ENCODE peak calls at places on chromosome 3, in eight cellular contexts. A, W, X, P, T, S, J and I are unnamed samples. For H3K4me1, the result is how much of the 10 kb centered on the place peaks cover.

GRCh38 chr3:192899540-192899982 is 18.1 kb downstream of the MB21D2 start:
- DNase-seq in P (no peak), A (no peak), W (no peak), J (no peak), T (no peak), S (no peak), X (no peak), I (no peak)

GRCh38 chr3:81425198-81425868 is 336.1 kb downstream of the GBE1 start:
- DNase-seq in P (no peak), T (no peak), A (no peak), W (no peak), S (no peak), X (no peak), J (no peak), I (no peak)

GRCh38 chr3:141789281-141789680 is 26.1 kb downstream of the GRK7 start:
- DNase-seq in J (no peak), W (no peak), S (no peak), X (no peak), P (no peak), T (no peak), A (no peak), I (no peak)

GRCh38 chr3:148309390-148310035 is 388.2 kb upstream of the AGTR1 start:
- DNase-seq in P (no peak), S (no peak), T (no peak), X (peak), J (no peak), W (no peak), A (no peak), I (no peak)

GRCh38 chr3:62142696-62143095 is 230.7 kb downstream of the FEZF2 start:
- DNase-seq in S (no peak), J (no peak), X (peak), W (no peak), T (no peak), A (no peak), P (no peak), I (no peak)

GRCh38 chr3:71395927-71396695 is 187.4 kb downstream of the FOXP1 start:
- DNase-seq in J (no peak), P (no peak), A (no peak), T (no peak), S (no peak), W (no peak), X (no peak), I (no peak)

GRCh38 chr3:39519554-39519953 is 52.1 kb downstream of the MOBP start:
- DNase-seq in X (no peak), P (no peak), J (no peak), A (no peak), T (no peak), W (no peak), S (no peak), I (no peak)

GRCh38 chr3:174619244-174619643 is 239.9 kb upstream of the NAALADL2 start:
- DNase-seq in J (no peak), W (no peak), X (no peak), T (no peak), P (no peak), S (no peak), A (no peak), I (no peak)

GRCh38 chr3:4303187-4304123 is at the start of gene SETMAR:
- DNase-seq in A (peak), J (peak), X (peak), P (peak), W (peak), S (peak), T (peak), I (peak)

GRCh38 chr3:10232138-10232537 is 16.1 kb upstream of the TATDN2 start:
- DNase-seq in X (no peak), J (no peak), S (no peak), T (peak), W (no peak), A (no peak), P (no peak), I (no peak)

GRCh38 chr3:58000713-58001467 is 7.3 kb upstream of the FLNB start:
- DNase-seq in X (no peak), T (no peak), S (no peak), J (no peak), P (no peak), A (no peak), W (no peak), I (no peak)

GRCh38 chr3:172131746-172132145 is 92.4 kb downstream of the FNDC3B start:
- DNase-seq in X (no peak), J (no peak), A (no peak), T (no peak), W (no peak), P (no peak), S (no peak), I (no peak)
- H3K4me1 ChIP-seq in X (under half), J (under half), A (under half), T (half or more), W (under half), P (under half), S (half or more), I (half or more)

GRCh38 chr3:161560006-161560637 is 63.5 kb downstream of the OTOL1 start:
- DNase-seq in P (no peak), J (no peak), T (no peak), W (peak), X (peak), S (peak), A (peak), I (no peak)
- H3K4me3 ChIP-seq in P (no peak), J (no peak), T (no peak), W (no peak), X (no peak), S (no peak), A (no peak), I (no peak)

DNA sequence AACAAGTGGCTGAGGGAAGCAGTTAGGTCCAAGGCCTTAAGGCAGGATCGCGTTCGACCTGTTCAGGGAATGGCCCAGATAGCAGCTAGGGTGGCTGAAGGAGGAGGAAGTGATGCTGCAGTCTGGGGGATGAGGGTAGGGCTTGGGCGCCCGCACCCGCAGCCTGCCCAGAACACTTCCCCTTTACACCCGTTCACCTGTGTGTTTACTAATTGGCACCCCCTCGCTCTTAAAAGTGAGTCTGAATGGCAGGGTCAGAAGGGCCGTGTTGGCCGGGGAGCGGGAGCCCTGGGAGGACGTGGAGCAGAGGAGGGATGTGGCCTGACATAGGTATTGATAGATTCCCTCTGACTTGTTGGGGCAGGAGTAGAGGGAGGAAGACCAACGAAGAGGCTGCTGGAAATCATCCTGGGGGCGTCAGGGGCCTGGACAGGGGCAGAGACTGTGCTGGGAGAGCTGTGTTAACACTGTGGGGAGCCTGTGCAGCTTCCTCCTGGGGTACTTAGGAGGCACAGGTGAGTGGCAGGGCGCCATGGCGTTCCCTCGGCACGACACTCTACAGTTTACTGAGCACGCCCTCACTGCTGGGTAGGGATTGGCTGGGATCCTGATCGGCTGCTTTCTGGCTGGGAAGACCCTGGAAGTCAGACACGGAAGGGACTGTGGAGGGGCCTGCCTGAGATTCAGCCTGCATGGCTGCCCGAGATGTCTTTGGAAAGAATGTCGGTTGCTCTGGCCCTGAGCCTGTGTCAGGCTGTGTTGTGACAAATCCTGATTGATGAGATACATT is 51.6 kb downstream of the SLC6A6 start:
- DNase-seq in P (no peak), W (no peak), X (no peak), T (no peak), J (no peak), S (no peak), A (no peak), I (no peak)
- H3K4me1 ChIP-seq in P (under half), W (under half), X (under half), T (under half), J (under half), S (half or more), A (under half), I (under half)

GRCh38 chr3:51384730-51385473 is at the start of gene MANF:
- DNase-seq in J (peak), A (peak), T (peak), P (peak), X (peak), W (peak), S (peak), I (peak)

GRCh38 chr3:51381333-51381705 is 3.8 kb upstream of the MANF start:
- DNase-seq in X (no peak), P (no peak), J (no peak), S (no peak), A (no peak), T (no peak), W (no peak), I (no peak)

GRCh38 chr3:51384145-51384729 is 854 bp upstream of the MANF start:
- DNase-seq in P (peak), S (peak), W (no peak), X (peak), T (no peak), J (peak), A (no peak), I (no peak)

GRCh38 chr3:51382076-51382745 is 2.9 kb upstream of the MANF start:
- DNase-seq in A (no peak), S (no peak), P (no peak), X (no peak), W (no peak), T (no peak), J (no peak), I (no peak)

DNA sequence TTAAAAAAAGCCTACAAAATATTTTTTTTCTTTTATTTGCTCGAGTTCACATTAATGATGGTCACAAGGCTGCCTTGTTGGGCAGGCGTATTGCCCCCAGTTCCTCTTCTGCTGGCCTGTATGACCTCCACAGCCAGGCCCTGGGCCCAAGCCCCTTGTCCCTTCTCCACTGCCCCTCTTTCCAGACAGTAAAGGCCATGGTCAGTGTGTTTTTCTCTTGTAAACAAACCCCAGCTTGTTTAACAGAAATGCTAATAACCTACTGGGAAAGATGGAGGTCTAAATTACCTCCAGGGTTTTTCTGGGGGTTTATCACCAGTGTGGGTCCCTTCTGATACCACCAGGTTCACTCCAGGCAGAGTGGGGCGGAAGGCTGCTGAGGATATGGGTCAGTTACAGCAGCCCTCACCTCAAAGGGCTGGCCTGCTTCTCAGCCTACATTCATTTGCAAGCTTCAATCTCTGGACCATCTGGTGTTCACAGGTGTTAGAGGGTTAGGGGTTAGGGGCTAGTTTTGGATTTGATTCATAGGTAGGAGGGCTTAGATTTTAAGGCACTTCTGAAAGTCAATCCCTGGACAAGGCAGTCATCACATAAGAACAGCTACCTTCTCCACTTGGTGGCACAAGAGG is 2.0 kb upstream of the MANF start:
- DNase-seq in T (no peak), P (no peak), S (no peak), A (no peak), W (no peak), J (no peak), X (no peak), I (no peak)
- H3K4me3 ChIP-seq in T (no peak), P (no peak), S (no peak), A (no peak), W (no peak), J (no peak), X (peak), I (no peak)

DNA sequence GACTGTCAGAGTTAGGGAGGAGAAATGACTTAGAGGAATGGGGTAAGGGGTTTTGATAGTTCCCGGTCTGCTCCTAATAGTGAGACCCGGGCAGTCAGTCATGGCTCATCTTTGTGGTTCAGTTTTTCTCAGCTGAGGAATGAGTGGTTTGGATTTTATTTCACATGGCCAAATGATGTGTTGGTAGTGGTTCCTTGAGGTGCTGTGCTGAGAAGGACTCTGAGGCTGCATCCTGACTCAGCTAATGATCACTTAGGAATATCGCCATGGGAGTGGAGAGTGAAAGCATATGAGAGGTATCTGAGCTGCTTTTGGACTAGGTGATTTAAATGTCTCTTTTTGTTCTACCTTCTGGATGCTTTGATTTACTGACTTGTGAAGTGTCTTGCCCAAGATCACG is 80.2 kb downstream of the LPP start:
- DNase-seq in S (no peak), P (no peak), J (no peak), W (no peak), T (no peak), X (no peak), A (no peak), I (no peak)
- H3K4me1 ChIP-seq in S (half or more), P (under half), J (under half), W (under half), T (under half), X (under half), A (under half), I (under half)

DNA sequence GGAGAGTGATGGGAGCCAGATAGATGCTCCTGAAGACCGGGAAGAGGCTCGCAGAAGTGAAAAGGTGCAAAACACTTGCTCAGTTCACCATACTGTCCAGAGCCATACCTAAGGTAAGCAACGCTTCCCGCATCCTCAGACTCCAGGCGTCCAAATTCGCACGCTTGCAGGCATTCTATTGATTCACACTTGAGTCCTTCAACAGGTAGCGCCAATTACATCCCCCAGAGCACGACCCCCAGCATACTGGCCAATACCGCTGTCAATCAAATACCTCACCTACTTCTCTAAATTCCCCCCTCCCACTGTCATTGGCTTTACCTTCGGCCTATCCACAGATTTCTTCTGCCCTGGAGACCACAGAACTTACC is 361 bp upstream of the STXBP5L start:
- DNase-seq in S (no peak), W (no peak), X (no peak), T (no peak), J (no peak), P (no peak), A (peak), I (no peak)
- H3K4me3 ChIP-seq in S (peak), W (peak), X (peak), T (peak), J (peak), P (no peak), A (peak), I (peak)

GRCh38 chr3:74766405-74766804 is 151.9 kb upstream of the CNTN3 start:
- DNase-seq in J (no peak), S (no peak), P (no peak), X (no peak), T (no peak), W (no peak), A (no peak), I (no peak)

DNA sequence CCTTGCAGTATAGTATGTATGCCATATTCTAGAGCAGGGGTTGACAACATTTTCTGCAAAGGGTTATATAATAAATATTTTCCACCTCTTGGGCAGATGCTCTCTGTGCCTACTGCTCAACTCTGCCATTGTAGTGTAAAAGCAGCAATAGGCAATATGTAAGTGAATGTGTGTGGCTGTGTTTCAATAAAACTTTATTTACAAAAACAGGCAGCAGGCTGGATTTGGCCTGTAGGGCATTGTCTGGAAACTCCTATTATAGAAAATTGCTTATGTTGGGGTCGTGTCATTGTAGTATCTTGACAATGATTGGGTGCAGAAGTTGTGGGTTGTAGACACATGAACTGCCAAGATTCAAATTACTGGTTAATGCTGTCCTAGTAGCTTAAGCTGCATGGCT is 153.6 kb upstream of the CNTN3 start:
- DNase-seq in X (no peak), T (no peak), J (no peak), S (no peak), A (no peak), W (no peak), P (no peak), I (no peak)
- H3K4me1 ChIP-seq in X (under half), T (under half), J (under half), S (under half), A (under half), W (under half), P (under half), I (under half)

DNA sequence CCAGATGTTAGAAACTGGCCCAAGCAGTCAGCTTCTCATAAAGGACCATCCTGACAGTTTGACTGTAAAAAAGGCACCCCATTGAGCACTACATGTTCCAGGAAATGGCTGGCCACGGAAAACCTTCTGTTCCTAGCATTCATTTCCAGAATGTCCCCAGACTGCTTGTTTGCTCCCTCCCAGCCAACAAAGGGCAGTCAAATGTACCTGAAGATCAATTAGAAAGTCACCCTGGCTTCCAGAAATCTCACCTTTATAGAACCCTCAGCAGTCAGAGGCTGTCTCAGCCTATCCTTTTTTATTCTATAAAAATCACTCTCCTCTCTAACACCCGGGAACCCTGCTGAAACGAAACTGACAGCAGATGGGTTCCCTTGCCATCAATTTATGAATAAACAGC is 774 bp upstream of the SAMMSON start:
- DNase-seq in T (no peak), X (no peak), A (peak), P (no peak), S (no peak), W (no peak), J (no peak), I (no peak)
- H3K4me3 ChIP-seq in T (no peak), X (no peak), A (peak), P (peak), S (peak), W (peak), J (peak), I (no peak)